ENCODE peak calls at places on chromosomes 3 and 15, in six cellular contexts. U, W, I, R, Q and F are unnamed samples.

GRCh38 chr15:23647421-23648375 is at the start of gene MAGEL2:
- DNase-seq in U (no peak), W (no peak), I (no peak), R (no peak), Q (no peak), F (no peak)

GRCh38 chr3:187130346-187131066 is 8.8 kb downstream of the RPL39L start:
- DNase-seq in U (no peak), W (no peak), I (peak), R (no peak), Q (no peak), F (peak)

GRCh38 chr3:119562307-119562961 is 3.0 kb upstream of the CD80 start:
- DNase-seq in U (no peak), W (no peak), I (no peak), R (no peak), Q (no peak), F (no peak)

GRCh38 chr3:191499307-191500125 is 38.6 kb downstream of the PYDC2 start:
- DNase-seq in U (no peak), W (peak), I (peak), R (peak), Q (no peak), F (peak)

GRCh38 chr15:66865622-66866611 is 163.9 kb downstream of the SMAD6 start:
- DNase-seq in U (no peak), W (peak), I (no peak), R (no peak), Q (no peak), F (no peak)

GRCh38 chr3:183912895-183913579 is 28.4 kb upstream of the PARL start:
- DNase-seq in U (no peak), W (no peak), I (no peak), R (no peak), Q (no peak), F (no peak)

GRCh38 chr3:156291269-156292123 is 171.1 kb downstream of the KCNAB1 start:
- DNase-seq in U (no peak), W (peak), I (peak), R (peak), Q (no peak), F (no peak)

GRCh38 chr15:33858836-33859235 is 109.5 kb upstream of the CHRM5 start:
- DNase-seq in U (no peak), W (no peak), I (no peak), R (no peak), Q (no peak), F (no peak)

GRCh38 chr15:55652363-55652762 is 64.2 kb upstream of the PYGO1 start:
- DNase-seq in U (no peak), W (no peak), I (no peak), R (no peak), Q (no peak), F (no peak)

GRCh38 chr15:70248116-70249025 is 150.7 kb upstream of the TLE3 start:
- DNase-seq in U (no peak), W (no peak), I (no peak), R (peak), Q (no peak), F (no peak)

GRCh38 chr3:126344380-126345041 is 12.7 kb downstream of the KLF15 start:
- DNase-seq in U (no peak), W (no peak), I (no peak), R (no peak), Q (no peak), F (no peak)

GRCh38 chr3:135216659-135217058 is 421.6 kb downstream of the EPHB1 start:
- DNase-seq in U (no peak), W (no peak), I (no peak), R (no peak), Q (no peak), F (no peak)

GRCh38 chr3:7504886-7505775 is 644.2 kb downstream of the GRM7 start:
- DNase-seq in U (no peak), W (no peak), I (peak), R (peak), Q (peak), F (peak)

GRCh38 chr3:127762077-127762786 is 60.1 kb downstream of the MGLL start:
- DNase-seq in U (no peak), W (peak), I (no peak), R (no peak), Q (no peak), F (no peak)

GRCh38 chr3:23944007-23944760 is 902 bp upstream of the NR1D2 start:
- DNase-seq in U (no peak), W (no peak), I (no peak), R (no peak), Q (no peak), F (no peak)

GRCh38 chr3:167814441-167814951 is 79.0 kb downstream of the SERPINI1 start:
- DNase-seq in U (no peak), W (no peak), I (peak), R (no peak), Q (peak), F (no peak)

GRCh38 chr15:35519536-35520149 is 26.3 kb downstream of the DPH6 start:
- DNase-seq in U (peak), W (no peak), I (peak), R (peak), Q (peak), F (no peak)

GRCh38 chr3:53254190-53254809 is 1.5 kb downstream of the TKT start:
- DNase-seq in U (no peak), W (no peak), I (peak), R (no peak), Q (no peak), F (no peak)

GRCh38 chr3:31041161-31041978 is 146.9 kb upstream of the GADL1 start:
- DNase-seq in U (peak), W (no peak), I (peak), R (peak), Q (peak), F (peak)

GRCh38 chr3:194572944-194573491 is 60.2 kb downstream of the TMEM44 start:
- DNase-seq in U (no peak), W (no peak), I (peak), R (no peak), Q (no peak), F (no peak)

GRCh38 chr3:172536993-172537419 is 13.8 kb upstream of the TNFSF10 start:
- DNase-seq in U (no peak), W (no peak), I (no peak), R (no peak), Q (no peak), F (no peak)

GRCh38 chr15:83284563-83285283 is at the start of gene BNC1:
- DNase-seq in U (no peak), W (no peak), I (no peak), R (no peak), Q (no peak), F (no peak)

GRCh38 chr3:17845026-17845425 is 102.6 kb upstream of the TBC1D5 start:
- DNase-seq in U (no peak), W (no peak), I (peak), R (no peak), Q (no peak), F (no peak)

GRCh38 chr3:37824954-37825328 is 36.7 kb upstream of the CTDSPL start:
- DNase-seq in U (no peak), W (no peak), I (no peak), R (peak), Q (no peak), F (no peak)

GRCh38 chr3:58271901-58272501 is 34.0 kb upstream of the RPP14 start:
- DNase-seq in U (peak), W (no peak), I (peak), R (peak), Q (peak), F (peak)

GRCh38 chr15:74873756-74874424 is 725 bp upstream of the SCAMP2 start:
- DNase-seq in U (no peak), W (no peak), I (peak), R (peak), Q (peak), F (no peak)

GRCh38 chr3:134367412-134367811 is 6.8 kb downstream of the AMOTL2 start:
- DNase-seq in U (no peak), W (no peak), I (no peak), R (no peak), Q (no peak), F (no peak)

GRCh38 chr3:15094187-15094875 is 4.6 kb downstream of the RBSN start:
- DNase-seq in U (no peak), W (no peak), I (no peak), R (no peak), Q (no peak), F (no peak)

GRCh38 chr3:180680097-180680430 is 775 bp upstream of the CCDC39 start:
- DNase-seq in U (no peak), W (no peak), I (peak), R (peak), Q (peak), F (peak)

GRCh38 chr3:155934215-155934614 is 63.8 kb downstream of the GMPS start:
- DNase-seq in U (no peak), W (no peak), I (peak), R (no peak), Q (no peak), F (no peak)

GRCh38 chr3:123093696-123094095 is 26.9 kb downstream of the PDIA5 start:
- DNase-seq in U (no peak), W (no peak), I (no peak), R (no peak), Q (no peak), F (no peak)

GRCh38 chr3:17258823-17259436 is 374.2 kb downstream of the PLCL2 start:
- DNase-seq in U (peak), W (no peak), I (peak), R (peak), Q (peak), F (no peak)

GRCh38 chr15:48946088-48946839 is 17.5 kb downstream of the SHC4 start:
- DNase-seq in U (no peak), W (no peak), I (peak), R (no peak), Q (peak), F (peak)

GRCh38 chr3:142964150-142964498 is 650 bp upstream of the PAQR9 start:
- DNase-seq in U (no peak), W (no peak), I (peak), R (no peak), Q (no peak), F (no peak)

GRCh38 chr3:160956785-160957184 is 148.4 kb downstream of the B3GALNT1 start:
- DNase-seq in U (no peak), W (no peak), I (peak), R (peak), Q (no peak), F (no peak)

GRCh38 chr3:45092132-45093031 is 53.8 kb downstream of the CDCP1 start:
- DNase-seq in U (peak), W (no peak), I (peak), R (no peak), Q (peak), F (peak)

GRCh38 chr3:10473581-10474438 is 31.6 kb downstream of the ATP2B2 start:
- DNase-seq in U (no peak), W (no peak), I (no peak), R (no peak), Q (no peak), F (no peak)

GRCh38 chr3:10472877-10473440 is 32.4 kb downstream of the ATP2B2 start:
- DNase-seq in U (no peak), W (no peak), I (no peak), R (no peak), Q (no peak), F (no peak)

GRCh38 chr3:10474439-10474723 is 31.0 kb downstream of the ATP2B2 start:
- DNase-seq in U (no peak), W (no peak), I (no peak), R (no peak), Q (no peak), F (no peak)

GRCh38 chr3:10475983-10476382 is 29.4 kb downstream of the ATP2B2 start:
- DNase-seq in U (no peak), W (no peak), I (no peak), R (no peak), Q (no peak), F (no peak)

GRCh38 chr3:10474847-10475246 is 30.5 kb downstream of the ATP2B2 start:
- DNase-seq in U (no peak), W (no peak), I (no peak), R (no peak), Q (no peak), F (no peak)
- TF ChIP-seq CTCF in U (no peak), W (no peak), I (no peak), R (no peak), Q (no peak), F (no peak)

DNA sequence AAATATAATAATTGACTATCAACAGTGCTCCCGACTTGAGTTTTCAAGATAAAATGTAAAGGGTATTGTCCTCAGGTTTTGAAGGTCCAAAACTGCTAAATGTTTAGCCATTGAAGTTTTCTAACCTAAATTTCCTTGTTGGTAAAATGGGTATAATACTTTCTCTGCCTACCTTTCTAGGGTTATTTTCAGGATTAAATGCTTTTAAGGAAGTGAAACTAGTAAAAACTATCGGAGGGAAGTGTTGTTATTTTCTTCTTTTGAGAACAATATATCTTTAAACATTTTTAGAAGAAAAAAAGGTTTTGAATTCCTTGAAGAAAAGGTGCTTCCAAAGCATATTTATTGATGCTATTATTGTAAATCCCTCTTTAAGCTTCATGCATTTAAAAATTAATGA is 67.3 kb downstream of the FILIP1L start:
- DNase-seq in U (no peak), W (no peak), I (no peak), R (no peak), Q (no peak), F (no peak)
- H3K4me3 ChIP-seq in U (no peak), W (no peak), I (no peak), R (no peak), Q (no peak), F (no peak)

GRCh38 chr3:118332699-118333098 is 701.9 kb downstream of the IGSF11 start:
- DNase-seq in U (no peak), W (no peak), I (no peak), R (no peak), Q (no peak), F (no peak)

DNA sequence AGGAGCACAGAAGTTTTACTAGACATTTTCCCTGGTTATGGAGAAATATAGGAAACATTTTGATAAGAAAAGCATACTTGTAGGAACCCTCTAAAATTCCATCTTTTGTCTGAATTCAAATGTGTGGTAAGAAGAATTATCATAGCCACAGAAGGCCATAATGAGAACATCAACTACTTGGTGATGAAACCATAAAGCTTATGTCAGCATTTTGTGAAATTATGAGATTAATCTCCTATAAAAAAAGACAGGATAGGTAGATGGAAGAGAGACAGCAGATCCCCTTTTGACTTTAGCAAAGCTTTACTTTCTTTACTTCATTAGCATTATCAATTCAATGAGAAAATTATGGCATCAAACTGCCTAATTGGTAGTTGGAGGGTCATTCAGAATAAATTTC is 697.0 kb downstream of the IGSF11 start:
- DNase-seq in U (no peak), W (no peak), I (no peak), R (no peak), Q (no peak), F (no peak)
- TF ChIP-seq CTCF in U (no peak), W (no peak), I (no peak), R (no peak), Q (no peak), F (no peak)

GRCh38 chr15:100114100-100114499 is 227.7 kb downstream of the ADAMTS17 start:
- DNase-seq in U (peak), W (peak), I (peak), R (no peak), Q (no peak), F (peak)
- H3K4me3 ChIP-seq in U (peak), W (peak), I (peak), R (no peak), Q (no peak), F (no peak)

GRCh38 chr15:29689724-29689986 is 132.6 kb downstream of the TJP1 start:
- DNase-seq in U (no peak), W (no peak), I (no peak), R (no peak), Q (no peak), F (no peak)
- TF ChIP-seq CTCF in U (no peak), W (no peak), I (no peak), R (no peak), Q (no peak), F (no peak)

GRCh38 chr3:40124918-40125317 is 184.6 kb upstream of the EIF1B start:
- DNase-seq in U (no peak), W (no peak), I (no peak), R (no peak), Q (no peak), F (no peak)

GRCh38 chr3:40129510-40129909 is 180.0 kb upstream of the EIF1B start:
- DNase-seq in U (no peak), W (no peak), I (no peak), R (no peak), Q (no peak), F (no peak)

GRCh38 chr3:40130721-40131120 is 178.8 kb upstream of the EIF1B start:
- DNase-seq in U (no peak), W (no peak), I (peak), R (no peak), Q (no peak), F (no peak)

GRCh38 chr3:40128169-40128568 is 181.3 kb upstream of the EIF1B start:
- DNase-seq in U (no peak), W (no peak), I (no peak), R (no peak), Q (no peak), F (peak)

GRCh38 chr3:40129981-40130380 is 179.5 kb upstream of the EIF1B start:
- DNase-seq in U (no peak), W (no peak), I (no peak), R (no peak), Q (no peak), F (no peak)
- H3K4me3 ChIP-seq in U (no peak), W (no peak), I (no peak), R (no peak), Q (no peak), F (no peak)

DNA sequence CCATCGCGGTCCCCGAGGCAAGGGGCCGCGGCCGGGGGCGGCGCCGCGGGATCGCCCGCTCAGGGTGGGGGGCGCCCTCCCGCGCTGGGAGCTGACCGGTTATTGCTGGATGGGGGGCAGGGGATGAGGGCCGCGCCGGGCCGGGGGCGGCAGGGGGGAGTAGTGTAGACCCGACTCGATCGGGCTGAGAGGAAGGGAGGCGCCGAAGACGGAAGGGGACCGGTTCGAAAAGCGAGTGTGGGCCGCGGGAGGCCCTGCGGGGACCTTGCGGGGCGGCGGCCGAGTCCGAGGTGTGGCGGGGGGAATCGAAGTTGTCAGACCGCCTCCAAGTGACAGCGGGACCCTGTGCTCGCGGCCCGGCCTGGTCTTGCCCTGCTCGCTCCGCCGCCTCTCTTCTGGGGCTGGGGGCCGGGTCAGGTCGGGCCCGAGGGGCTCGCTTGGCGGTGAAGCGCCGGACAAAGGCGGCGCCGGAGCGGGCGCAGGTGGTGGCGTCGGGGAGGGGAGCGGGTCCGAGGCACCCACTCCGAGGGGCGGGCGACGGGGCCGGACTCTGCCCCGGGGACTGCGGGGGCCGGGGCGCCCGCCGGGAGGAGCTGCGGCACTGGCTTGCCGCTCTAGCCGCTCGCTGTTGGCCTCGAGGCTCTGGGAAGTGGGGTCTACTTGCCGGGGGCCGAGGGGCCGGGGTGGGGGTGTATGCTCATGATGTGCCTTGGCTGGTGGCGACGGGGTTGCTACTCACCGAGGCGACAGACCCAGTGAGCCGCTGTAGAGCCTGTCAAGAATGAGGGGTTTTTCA is 1.2 kb downstream of the BAHD1 start:
- DNase-seq in U (no peak), W (no peak), I (no peak), R (no peak), Q (no peak), F (no peak)
- TF ChIP-seq CTCF in U (peak), W (peak), I (no peak), R (no peak), Q (no peak), F (no peak)

GRCh38 chr15:72474466-72474911 is 359 bp downstream of the ARIH1 start:
- DNase-seq in U (no peak), W (no peak), I (peak), R (peak), Q (no peak), F (no peak)

GRCh38 chr15:72473670-72474465 is at the start of gene ARIH1:
- DNase-seq in U (peak), W (peak), I (peak), R (peak), Q (peak), F (peak)

GRCh38 chr15:72472907-72473669 is 1.0 kb upstream of the ARIH1 start:
- DNase-seq in U (no peak), W (no peak), I (peak), R (peak), Q (peak), F (no peak)

GRCh38 chr15:72475674-72476073 is 1.5 kb downstream of the ARIH1 start:
- DNase-seq in U (no peak), W (no peak), I (no peak), R (no peak), Q (no peak), F (no peak)

DNA sequence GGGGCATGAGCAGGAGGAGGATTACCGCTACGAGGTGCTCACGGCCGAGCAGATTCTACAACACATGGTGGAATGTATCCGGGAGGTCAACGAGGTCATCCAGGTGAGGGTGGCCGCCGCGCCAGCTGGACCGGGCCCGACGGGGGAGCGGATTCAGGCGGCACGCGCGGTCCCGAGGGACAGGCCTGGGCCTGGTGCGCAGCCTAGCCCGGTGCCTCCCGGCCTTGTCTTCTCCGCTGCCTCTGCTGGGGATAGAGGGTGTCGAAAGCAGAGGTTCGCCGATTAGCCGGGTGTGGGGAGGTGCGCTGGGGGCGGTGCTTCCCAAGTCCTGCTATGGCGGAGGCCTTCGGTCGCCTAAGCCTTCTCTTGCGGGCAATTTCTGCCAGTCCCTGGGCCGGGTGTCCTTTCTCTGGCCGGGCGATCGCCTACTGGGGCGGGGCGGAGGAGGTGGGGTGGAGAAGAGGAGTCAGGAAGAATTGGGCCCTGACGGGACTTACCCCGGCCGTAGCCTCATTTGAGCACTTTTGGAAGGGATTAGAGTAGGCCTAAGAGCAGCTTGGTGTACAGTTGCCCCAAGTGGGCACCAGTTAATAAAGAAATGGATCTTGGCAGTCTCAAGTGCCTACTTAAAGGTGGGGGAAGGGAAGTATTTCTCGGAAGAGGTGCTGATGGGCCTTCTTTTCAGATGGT is 927 bp downstream of the ARIH1 start:
- DNase-seq in U (no peak), W (peak), I (peak), R (peak), Q (peak), F (no peak)
- H3K4me3 ChIP-seq in U (peak), W (peak), I (peak), R (peak), Q (peak), F (peak)